ENCODE peak calls at places on chromosome 19, in ten cellular contexts. A is NCI-H1105 treated with DMSO at 0.1 percent for 48 hours; X is cortex of kidney; P is GOT3; B is tibial nerve; F is NCI-H82; W is stimulated activated CD4-positive, alpha-beta T cell treated with anti-CD3 and anti-CD28 coated beads, TNF-alpha, amount 100 ng/mL, for 1 hour; U is NCI-H524; D is RKO; L is activated gamma-delta T cell treated with Interleukin-2 at 50 U/mL for 16 hours. Y is an unnamed sample.

GRCh38 chr19:3073159-3073563 is 10.9 kb upstream of the TLE5 start:
- DNase-seq in B (no peak), P (no peak), D (peak), X (no peak), A (peak), F (peak), L (no peak), U (peak), W (no peak), Y (peak)

GRCh38 chr19:16161848-16162247 is 11.5 kb downstream of the CIB3 start:
- DNase-seq in B (no peak), F (no peak), P (no peak), U (no peak), X (no peak), L (no peak), D (peak), W (no peak), A (no peak), Y (no peak)

GRCh38 chr19:3378352-3379146 is 12.2 kb downstream of the NFIC start:
- DNase-seq in F (no peak), B (no peak), D (no peak), W (no peak), X (no peak), P (no peak), L (no peak), U (no peak), A (no peak), Y (no peak)

GRCh38 chr19:53091413-53091812 is 11.8 kb downstream of the ZNF160 start:
- DNase-seq in W (no peak), B (no peak), U (no peak), D (no peak), L (no peak), F (peak), A (no peak), X (no peak), P (no peak), Y (no peak)

GRCh38 chr19:4575267-4575793 is 15.8 kb upstream of the SEMA6B start:
- DNase-seq in A (no peak), W (no peak), F (peak), B (no peak), L (no peak), D (peak), X (no peak), P (peak), U (no peak), Y (peak)

GRCh38 chr19:18006895-18007604 is 920 bp upstream of the ARRDC2 start:
- DNase-seq in U (peak), L (peak), W (peak), A (peak), D (peak), P (peak), F (peak), B (peak), X (no peak), Y (peak)

GRCh38 chr19:8340341-8341096 is 2.5 kb downstream of the KANK3 start:
- DNase-seq in B (no peak), X (no peak), A (no peak), D (no peak), F (peak), W (no peak), U (peak), L (no peak), P (no peak), Y (no peak)

GRCh38 chr19:55080121-55080914 is 4.6 kb downstream of the EPS8L1 start:
- DNase-seq in W (peak), U (peak), A (peak), D (peak), F (peak), P (no peak), L (peak), B (no peak), X (no peak), Y (peak)

GRCh38 chr19:17332677-17333581 is 1.7 kb downstream of the ANO8 start:
- DNase-seq in D (peak), U (peak), X (no peak), W (no peak), A (no peak), B (no peak), F (peak), L (no peak), P (no peak), Y (peak)

GRCh38 chr19:35019144-35019543 is 11.1 kb upstream of the SCN1B start:
- DNase-seq in L (no peak), A (no peak), D (no peak), B (no peak), U (no peak), X (no peak), F (no peak), P (no peak), W (no peak), Y (no peak)

GRCh38 chr19:34265221-34265650 is 10.9 kb downstream of the GARRE1 start:
- DNase-seq in P (no peak), F (no peak), U (no peak), A (no peak), D (no peak), L (no peak), X (no peak), B (no peak), W (no peak), Y (no peak)

Y was measured in NCI-H69.